ENCODE peak calls at places on chromosomes 11 and 22, in seven cellular contexts. W is neuronal stem cell, A is H9, I is mesenchymal stem cell, F is mesendoderm, C is H1, M is trophoblast cell. Z is an unnamed sample.

GRCh38 chr11:2376751-2377451 is at the start of gene CD81:
- DNase-seq in M (peak; percentile 40), I (no peak), C (peak; percentile 82), A (peak; percentile 54), W (peak; percentile 56), F (no peak), Z (peak; percentile 33)

GRCh38 chr11:72842644-72843330 is 28.6 kb downstream of the ATG16L2 start:
- DNase-seq in M (no peak), W (no peak), C (no peak), F (no peak), I (no peak), A (no peak), Z (no peak)

GRCh38 chr11:2581151-2581930 is 118.5 kb downstream of the KCNQ1OT1 start:
- DNase-seq in M (no peak), A (peak; percentile 25), I (no peak), W (no peak), F (no peak), C (no peak), Z (no peak)

GRCh38 chr11:124329787-124330478 is 9.9 kb upstream of the OR8D2 start:
- DNase-seq in I (peak; percentile 28), A (no peak), W (no peak), M (peak; percentile 6), F (no peak), C (no peak), Z (peak; percentile 2)

GRCh38 chr22:28630185-28630580 is 49.5 kb downstream of the TTC28 start:
- DNase-seq in M (no peak), C (no peak), F (peak; percentile 3), I (no peak), A (no peak), W (no peak), Z (no peak)

GRCh38 chr11:17744151-17744940 is 9.8 kb downstream of the KCNC1 start:
- DNase-seq in C (no peak), A (no peak), I (no peak), W (no peak), F (no peak), M (no peak), Z (peak; percentile 34)

GRCh38 chr11:16346975-16347374 is 9.4 kb downstream of the SOX6 start:
- DNase-seq in A (no peak), F (no peak), W (no peak), M (peak; percentile 16), C (no peak), I (peak; percentile 42), Z (peak; percentile 83)

GRCh38 chr22:49603016-49603415 is 224.7 kb downstream of the BRD1 start:
- DNase-seq in A (no peak), F (no peak), M (no peak), W (no peak), I (no peak), C (no peak), Z (no peak)

GRCh38 chr22:21815958-21816357 is 51.5 kb downstream of the MAPK1 start:
- DNase-seq in M (no peak), F (no peak), A (no peak), W (no peak), I (no peak), C (no peak), Z (no peak)

GRCh38 chr11:117458275-117459120 is 130.8 kb downstream of the CEP164 start:
- DNase-seq in I (no peak), C (no peak), M (no peak), A (no peak), F (no peak), W (no peak), Z (no peak)

GRCh38 chr22:45911601-45912271 is 65.2 kb downstream of the WNT7B start:
- DNase-seq in F (no peak), M (no peak), C (no peak), W (no peak), I (no peak), A (no peak), Z (no peak)

GRCh38 chr11:104772806-104773241 is 125.4 kb downstream of the CASP12 start:
- DNase-seq in W (no peak), A (no peak), C (no peak), I (peak; percentile 90), F (no peak), M (peak; percentile 75), Z (peak; percentile 96)

GRCh38 chr22:30210235-30210831 is 36.2 kb downstream of the LIF start:
- DNase-seq in I (peak; percentile 88), W (no peak), F (peak; percentile 43), M (peak; percentile 73), C (no peak), A (peak; percentile 54), Z (peak; percentile 80)

GRCh38 chr22:43911351-43911750 is 12.3 kb upstream of the PNPLA3 start:
- DNase-seq in A (no peak), C (no peak), F (no peak), I (no peak), W (no peak), M (no peak), Z (no peak)

GRCh38 chr11:18010977-18011586 is 1.8 kb downstream of the SERGEF start:
- DNase-seq in A (no peak), C (no peak), F (no peak), M (no peak), W (no peak), I (peak; percentile 6), Z (no peak)

GRCh38 chr11:14541180-14541579 is 21.0 kb upstream of the PSMA1 start:
- DNase-seq in I (no peak), C (no peak), A (no peak), M (no peak), W (no peak), F (no peak), Z (no peak)

GRCh38 chr11:116177521-116178220 is 595.1 kb downstream of the BUD13 start:
- DNase-seq in M (no peak), F (no peak), W (no peak), A (no peak), C (peak; percentile 43), I (no peak), Z (no peak)

GRCh38 chr11:75894036-75894585 is 79.1 kb downstream of the UVRAG start:
- DNase-seq in I (no peak), A (no peak), M (no peak), C (no peak), F (no peak), W (no peak), Z (no peak)

GRCh38 chr11:94183886-94184264 is 55.2 kb downstream of the PANX1 start:
- DNase-seq in F (peak; percentile 86), W (peak; percentile 66), M (peak; percentile 86), C (peak; percentile 93), A (peak; percentile 87), I (peak; percentile 64), Z (peak; percentile 67)

GRCh38 chr11:112637046-112637445 is 324.2 kb upstream of the NCAM1 start:
- DNase-seq in M (no peak), F (no peak), A (no peak), C (no peak), I (no peak), W (no peak), Z (no peak)
- H2BK120ac ChIP-seq in M (no peak overlapping the region), F (no peak overlapping the region), A (no peak overlapping the region), C (no peak overlapping the region), I (no peak overlapping the region), W (no peak overlapping the region), Z (no peak overlapping the region)

GRCh38 chr11:130775306-130776043 is 140.8 kb downstream of the SNX19 start:
- DNase-seq in F (no peak), A (no peak), C (no peak), I (peak; percentile 43), W (no peak), M (peak; percentile 50), Z (peak; percentile 70)

GRCh38 chr11:130779943-130780342 is 136.3 kb downstream of the SNX19 start:
- DNase-seq in W (no peak), F (no peak), I (no peak), M (no peak), C (no peak), A (no peak), Z (no peak)

GRCh38 chr11:130780437-130780836 is 135.8 kb downstream of the SNX19 start:
- DNase-seq in M (no peak), I (no peak), C (no peak), A (no peak), F (no peak), W (no peak), Z (no peak)

GRCh38 chr11:130776044-130776390 is 140.3 kb downstream of the SNX19 start:
- DNase-seq in C (no peak), A (no peak), M (no peak), F (no peak), W (no peak), I (no peak), Z (no peak)

GRCh38 chr11:130778026-130778425 is 138.3 kb downstream of the SNX19 start:
- DNase-seq in I (no peak), W (no peak), M (no peak), F (no peak), C (no peak), A (no peak), Z (no peak)
- H3K27me3 ChIP-seq in I (no peaks in the 10 kb centered on the region), W (no peaks in the 10 kb centered on the region), M (no peaks in the 10 kb centered on the region), F (no peaks in the 10 kb centered on the region), C (no peaks in the 10 kb centered on the region), A (no peaks in the 10 kb centered on the region), Z (no peaks in the 10 kb centered on the region)

DNA sequence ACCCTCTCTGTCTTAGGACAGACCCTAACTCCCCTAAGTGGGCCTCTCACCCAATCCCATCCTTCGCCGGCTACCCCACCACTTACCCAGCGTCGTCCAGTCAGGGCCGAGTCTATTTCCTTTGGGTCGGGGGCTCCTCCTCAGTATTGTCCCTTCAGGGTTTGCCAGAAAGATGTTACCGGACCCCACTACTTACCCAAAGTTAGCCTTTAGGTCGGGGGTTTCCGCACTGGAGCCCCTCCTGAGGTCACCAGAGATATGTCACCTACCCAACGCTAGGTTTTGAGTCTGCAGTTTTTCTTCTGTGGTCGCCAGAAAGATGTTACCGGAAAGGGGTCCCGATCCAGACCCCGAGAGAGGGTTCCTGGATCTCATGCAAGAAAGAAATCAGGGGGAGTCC is 17.9 kb upstream of the B4GALNT4 start:
- DNase-seq in I (no peak), C (no peak), A (no peak), W (no peak), M (no peak), F (no peak), Z (no peak)
- H3K27ac ChIP-seq in I (no peak overlapping the region), C (no peak overlapping the region), A (no peak overlapping the region), W (no peak overlapping the region), M (no peak overlapping the region), F (no peak overlapping the region), Z (no peak overlapping the region)

DNA sequence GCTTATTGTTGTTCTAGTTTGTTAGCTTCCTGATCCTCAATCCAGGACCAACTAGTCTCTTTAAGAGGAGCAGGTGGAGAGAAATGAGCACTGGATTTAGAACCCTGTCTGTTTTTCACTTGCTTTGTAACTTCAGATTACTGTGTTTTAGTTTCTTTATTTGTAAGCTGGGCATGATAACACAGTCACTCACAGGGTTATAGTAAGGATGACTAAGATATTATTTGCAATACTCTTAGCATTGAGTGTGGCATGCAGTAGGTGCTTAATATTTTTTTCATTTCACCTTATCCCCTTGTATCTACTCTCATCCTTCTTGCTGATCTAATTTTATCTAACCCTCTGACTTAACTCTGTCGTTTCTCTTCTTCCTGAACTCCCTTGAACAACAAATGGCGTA is 33.8 kb downstream of the DNHD1 start:
- DNase-seq in F (no peak), I (no peak), A (no peak), M (no peak), C (no peak), W (no peak), Z (peak; percentile 17)
- H2BK120ac ChIP-seq in F (no peak overlapping the region), I (no peak overlapping the region), A (no peak overlapping the region), M (no peak overlapping the region), C (no peak overlapping the region), W (no peak overlapping the region), Z (no peak overlapping the region)

GRCh38 chr22:39525658-39525975 is 5.3 kb downstream of the ATF4 start:
- DNase-seq in W (no peak), M (no peak), A (no peak), C (no peak), F (no peak), I (peak; percentile 3), Z (no peak)
- H3K27me3 ChIP-seq in W (no peaks in the 10 kb centered on the region), M (no peaks in the 10 kb centered on the region), A (no peaks in the 10 kb centered on the region), C (no peaks in the 10 kb centered on the region), F (no peaks in the 10 kb centered on the region), I (no peaks in the 10 kb centered on the region), Z (no peaks in the 10 kb centered on the region)

GRCh38 chr11:128505449-128506058 is 81.8 kb downstream of the ETS1 start:
- DNase-seq in W (no peak), I (no peak), A (no peak), F (no peak), C (no peak), M (no peak), Z (no peak)
- H3K27ac ChIP-seq in W (no peak overlapping the region), I (no peak overlapping the region), A (no peak overlapping the region), F (no peak overlapping the region), C (no peak overlapping the region), M (no peak overlapping the region), Z (no peak overlapping the region)